ENCODE peak calls at places on chromosome 3, in eight cellular contexts. A, X, W, N, E, F, S and R are unnamed samples. For H3K4me1, the result is how much of the 10 kb centered on the place peaks cover.

GRCh38 chr3:15520804-15521572 is 518 bp downstream of the COLQ start:
- ATAC-seq in E (no peak), S (peak), A (no peak), N (no peak), X (no peak), W (no peak), F (no peak), R (no peak)

GRCh38 chr3:70980646-70981031 is 602.9 kb downstream of the FOXP1 start:
- ATAC-seq in F (no peak), S (no peak), X (no peak), N (peak), E (no peak), A (no peak), W (no peak), R (no peak)

GRCh38 chr3:31813197-31813596 is 167.9 kb downstream of the OSBPL10 start:
- ATAC-seq in A (no peak), X (no peak), W (no peak), S (no peak), F (no peak), E (no peak), N (no peak), R (no peak)

GRCh38 chr3:42053476-42053875 is 37.7 kb upstream of the TRAK1 start:
- ATAC-seq in N (no peak), F (peak), S (peak), E (peak), W (peak), A (no peak), X (no peak), R (peak)

GRCh38 chr3:31546725-31547124 is 14.0 kb downstream of the STT3B start:
- ATAC-seq in S (no peak), W (no peak), E (no peak), N (no peak), F (no peak), A (no peak), X (no peak), R (no peak)

GRCh38 chr3:16907245-16907644 is 22.5 kb downstream of the PLCL2 start:
- ATAC-seq in E (peak), W (peak), F (no peak), A (no peak), X (no peak), S (peak), N (no peak), R (no peak)

GRCh38 chr3:134795776-134796312 is 784 bp downstream of the EPHB1 start:
- ATAC-seq in X (peak), A (peak), S (peak), F (no peak), W (no peak), E (peak), N (no peak), R (no peak)

GRCh38 chr3:71514621-71515020 is 68.9 kb downstream of the FOXP1 start:
- ATAC-seq in W (no peak), N (no peak), A (peak), F (no peak), E (no peak), S (no peak), X (no peak), R (no peak)

GRCh38 chr3:69710153-69710977 is 28.9 kb upstream of the MITF start:
- ATAC-seq in X (no peak), A (no peak), S (no peak), E (no peak), W (no peak), N (no peak), F (no peak), R (no peak)

GRCh38 chr3:8875831-8876230 is 87.4 kb downstream of the RAD18 start:
- ATAC-seq in A (no peak), X (no peak), N (no peak), F (no peak), E (no peak), W (no peak), S (no peak), R (no peak)
- H3K4me1 ChIP-seq in A (under half), X (under half), N (under half), F (under half), E (under half), W (under half), S (under half), R (under half)

DNA sequence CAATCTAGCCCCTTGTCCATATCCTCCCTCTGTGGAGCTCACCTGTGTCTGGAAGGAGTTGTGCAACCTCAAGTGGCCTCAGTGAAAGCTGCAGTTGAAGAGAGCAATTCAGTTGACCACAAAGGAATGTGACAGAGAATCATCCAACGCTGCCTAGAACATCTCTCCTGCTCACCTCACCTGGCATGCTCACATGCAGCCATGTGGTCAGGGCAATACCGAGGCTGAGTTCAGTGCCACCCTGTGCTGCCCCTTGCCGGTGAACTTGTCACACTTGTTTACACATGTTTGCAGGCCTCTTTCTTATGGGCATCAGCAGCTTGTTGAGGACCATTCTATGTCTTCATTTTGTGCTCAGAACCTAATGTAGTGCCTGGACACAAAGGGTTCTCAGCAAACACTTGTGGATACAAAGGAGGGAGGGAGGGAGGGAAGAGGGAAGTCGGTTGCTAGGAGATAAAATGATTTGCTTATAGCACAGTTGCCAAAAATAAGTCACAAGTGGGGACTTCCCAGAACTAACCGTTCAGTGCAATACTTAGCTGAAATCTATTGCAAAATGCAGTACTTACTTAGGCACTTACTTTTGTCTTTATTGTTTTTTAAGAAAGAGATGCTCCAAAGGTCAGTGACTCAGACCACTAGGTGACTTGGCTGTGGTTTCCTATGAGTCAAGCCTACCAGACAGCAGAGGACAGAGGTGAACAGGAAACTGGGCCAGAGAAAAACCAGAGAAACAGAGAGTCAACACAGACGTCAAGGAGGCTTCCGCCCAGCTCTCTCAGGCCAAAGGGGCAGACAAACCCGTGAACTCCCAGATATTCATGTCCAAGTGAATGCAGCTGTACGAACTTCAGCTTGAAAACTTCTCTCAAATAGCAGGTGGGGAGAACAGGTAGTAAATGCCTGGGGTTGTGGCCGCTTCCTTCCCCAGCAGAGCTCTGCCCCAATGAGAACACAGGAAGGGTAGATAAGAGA is 227.8 kb upstream of the CTNNB1 start:
- ATAC-seq in S (no peak), X (peak), W (peak), A (peak), F (peak), N (peak), E (peak), R (peak)
- H3K4me1 ChIP-seq in S (under half), X (under half), W (under half), A (under half), F (under half), N (under half), E (under half), R (under half)

DNA sequence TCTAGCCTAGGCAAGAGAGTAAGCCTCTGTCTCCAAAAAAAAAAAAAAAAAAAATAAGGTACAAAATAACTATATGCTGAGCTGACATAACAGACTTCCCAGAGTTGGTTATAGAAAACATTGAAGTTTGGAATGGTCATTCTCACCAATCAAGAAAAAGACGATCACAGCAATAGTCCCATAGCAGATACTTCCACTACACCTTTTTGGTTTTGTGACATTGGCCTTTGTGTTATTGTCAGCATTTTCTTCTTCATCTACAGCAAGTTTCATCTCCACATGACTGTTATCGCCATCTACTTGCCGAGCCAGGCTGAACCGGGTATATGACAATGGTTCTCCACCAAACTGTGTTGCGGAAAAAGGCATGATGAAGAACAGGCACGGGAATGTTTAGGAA is 6.9 kb downstream of the TFRC start:
- ATAC-seq in X (no peak), A (no peak), E (no peak), N (no peak), W (no peak), S (no peak), F (no peak), R (no peak)
- H3K4me1 ChIP-seq in X (under half), A (under half), E (under half), N (under half), W (under half), S (under half), F (under half), R (under half)

GRCh38 chr3:160801386-160802118 is 45.5 kb downstream of the PPM1L start:
- ATAC-seq in F (peak), X (peak), A (no peak), E (peak), W (no peak), S (peak), N (peak), R (peak)
- H3K4me1 ChIP-seq in F (under half), X (under half), A (under half), E (under half), W (under half), S (under half), N (under half), R (under half)

GRCh38 chr3:100776736-100777135 is 67.4 kb downstream of the TFG start:
- ATAC-seq in S (peak), F (peak), E (no peak), W (no peak), A (no peak), N (no peak), X (no peak), R (no peak)
- H3K4me1 ChIP-seq in S (under half), F (under half), E (under half), W (under half), A (under half), N (under half), X (under half), R (under half)

DNA sequence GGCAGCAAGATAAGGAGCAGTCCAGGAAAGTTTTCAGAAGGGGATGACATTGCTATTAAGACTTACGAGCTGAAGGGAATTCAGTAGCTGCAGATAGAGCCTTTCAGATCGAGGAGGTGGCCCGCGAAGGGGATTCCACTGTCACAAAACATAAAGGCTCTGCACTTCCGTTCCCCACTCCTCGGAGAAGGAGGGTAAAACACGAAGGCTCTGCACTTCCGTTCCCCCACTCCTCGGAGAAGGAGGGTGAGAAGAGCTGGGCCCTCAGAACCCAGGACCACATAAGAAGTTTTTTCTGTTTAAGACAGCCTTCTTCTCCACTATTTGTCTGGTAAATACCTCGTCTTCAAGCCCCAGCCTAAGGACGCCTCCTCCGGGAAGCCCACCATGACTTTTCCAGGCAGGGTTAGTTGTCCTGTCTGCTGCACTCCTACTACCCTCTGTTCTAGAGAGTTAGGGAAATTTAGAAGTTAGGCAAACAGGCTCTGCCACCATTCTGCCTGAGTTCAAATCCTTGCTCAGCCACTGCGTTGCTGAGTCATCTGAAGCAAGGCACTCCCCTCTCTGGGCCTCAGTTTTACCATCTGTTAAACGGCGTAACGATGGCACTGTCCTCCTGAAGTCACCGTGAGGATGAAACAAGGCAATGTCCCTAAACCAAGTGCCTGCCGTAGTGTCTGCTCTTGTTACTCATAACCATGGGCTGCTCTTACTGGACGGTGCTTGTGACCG is 134.1 kb upstream of the HES1 start:
- ATAC-seq in N (no peak), W (no peak), E (no peak), A (no peak), S (no peak), F (no peak), X (no peak), R (no peak)
- H3K4me1 ChIP-seq in N (under half), W (under half), E (under half), A (under half), S (under half), F (under half), X (under half), R (under half)